ENCODE peak calls at places on chromosomes 11 and 22, in five cellular contexts. One of them, this sample, is unnamed.

GRCh38 chr22:42283288-42284229 is 13.1 kb upstream of the TCF20 start:
- DNase-seq in ovary: peak; percentile 44
- DNase-seq in tibial nerve: no peak
- DNase-seq in testis: no peak
- DNase-seq in Peyer's patch: no peak
- DNase-seq in this sample: peak; percentile 14

GRCh38 chr11:62602141-62603071 is 741 bp upstream of the MTA2 start:
- DNase-seq in Peyer's patch: peak; percentile 77
- DNase-seq in ovary: peak; percentile 79
- DNase-seq in tibial nerve: peak; percentile 62
- DNase-seq in testis: peak; percentile 85
- DNase-seq in this sample: peak; percentile 69

GRCh38 chr11:2178906-2179494 is 7.4 kb upstream of the TH start:
- DNase-seq in tibial nerve: no peak
- DNase-seq in ovary: no peak
- DNase-seq in testis: no peak
- DNase-seq in Peyer's patch: no peak
- DNase-seq in this sample: no peak

GRCh38 chr22:31973739-31974138 is 29.4 kb downstream of the YWHAH start:
- DNase-seq in ovary: no peak
- DNase-seq in testis: peak; percentile 44
- DNase-seq in Peyer's patch: peak; percentile 90
- DNase-seq in tibial nerve: no peak
- DNase-seq in this sample: no peak

GRCh38 chr22:30574095-30574981 is at the start of gene GAL3ST1:
- DNase-seq in tibial nerve: no peak
- DNase-seq in ovary: no peak
- DNase-seq in Peyer's patch: peak; percentile 72
- DNase-seq in testis: no peak
- DNase-seq in this sample: no peak

GRCh38 chr22:37345863-37346514 is 63.7 kb downstream of the CYTH4 start:
- DNase-seq in tibial nerve: peak; percentile 23
- DNase-seq in ovary: peak; percentile 81
- DNase-seq in Peyer's patch: no peak
- DNase-seq in testis: peak; percentile 42
- DNase-seq in this sample: peak; percentile 10

GRCh38 chr22:23278883-23279675 is 98.8 kb downstream of the BCR start:
- DNase-seq in ovary: no peak
- DNase-seq in testis: peak; percentile 80
- DNase-seq in Peyer's patch: peak; percentile 61
- DNase-seq in tibial nerve: no peak
- DNase-seq in this sample: no peak

GRCh38 chr11:126444072-126444471 is 88.6 kb downstream of the ST3GAL4 start:
- DNase-seq in tibial nerve: no peak
- DNase-seq in Peyer's patch: no peak
- DNase-seq in ovary: no peak
- DNase-seq in testis: no peak
- DNase-seq in this sample: no peak

GRCh38 chr22:46007003-46007847 is 30.3 kb upstream of the WNT7B start:
- DNase-seq in ovary: peak; percentile 75
- DNase-seq in tibial nerve: no peak
- DNase-seq in Peyer's patch: peak; percentile 70
- DNase-seq in testis: peak; percentile 50
- DNase-seq in this sample: peak; percentile 74
- H3K4me1 ChIP-seq in ovary: peaks cover 18% of the 10 kb centered on the region
- H3K4me1 ChIP-seq in tibial nerve: peaks cover 60% of the 10 kb centered on the region
- H3K4me1 ChIP-seq in Peyer's patch: peaks cover 28% of the 10 kb centered on the region
- H3K4me1 ChIP-seq in testis: peaks cover 44% of the 10 kb centered on the region
- H3K4me1 ChIP-seq in this sample: peaks cover 37% of the 10 kb centered on the region

GRCh38 chr11:68495330-68495729 is 34.8 kb downstream of the PPP6R3 start:
- DNase-seq in Peyer's patch: no peak
- DNase-seq in ovary: no peak
- DNase-seq in testis: no peak
- DNase-seq in tibial nerve: no peak
- DNase-seq in this sample: no peak
- H3K27ac ChIP-seq in Peyer's patch: no peak overlapping the region
- H3K27ac ChIP-seq in ovary: no peak overlapping the region
- H3K27ac ChIP-seq in testis: no peak overlapping the region
- H3K27ac ChIP-seq in tibial nerve: no peak overlapping the region
- H3K27ac ChIP-seq in this sample: no peak overlapping the region

GRCh38 chr22:20532256-20532993 is 25.0 kb downstream of the MED15 start:
- DNase-seq in Peyer's patch: no peak
- DNase-seq in ovary: no peak
- DNase-seq in tibial nerve: no peak
- DNase-seq in testis: no peak
- DNase-seq in this sample: no peak

GRCh38 chr22:20530368-20531153 is 23.2 kb downstream of the MED15 start:
- DNase-seq in Peyer's patch: peak; percentile 70
- DNase-seq in tibial nerve: no peak
- DNase-seq in testis: no peak
- DNase-seq in ovary: no peak
- DNase-seq in this sample: peak; percentile 86

GRCh38 chr22:20533095-20533878 is 25.9 kb downstream of the MED15 start:
- DNase-seq in Peyer's patch: no peak
- DNase-seq in tibial nerve: no peak
- DNase-seq in ovary: no peak
- DNase-seq in testis: no peak
- DNase-seq in this sample: no peak

GRCh38 chr22:20531154-20531403 is 23.7 kb downstream of the MED15 start:
- DNase-seq in ovary: no peak
- DNase-seq in testis: no peak
- DNase-seq in tibial nerve: no peak
- DNase-seq in Peyer's patch: no peak
- DNase-seq in this sample: no peak

DNA sequence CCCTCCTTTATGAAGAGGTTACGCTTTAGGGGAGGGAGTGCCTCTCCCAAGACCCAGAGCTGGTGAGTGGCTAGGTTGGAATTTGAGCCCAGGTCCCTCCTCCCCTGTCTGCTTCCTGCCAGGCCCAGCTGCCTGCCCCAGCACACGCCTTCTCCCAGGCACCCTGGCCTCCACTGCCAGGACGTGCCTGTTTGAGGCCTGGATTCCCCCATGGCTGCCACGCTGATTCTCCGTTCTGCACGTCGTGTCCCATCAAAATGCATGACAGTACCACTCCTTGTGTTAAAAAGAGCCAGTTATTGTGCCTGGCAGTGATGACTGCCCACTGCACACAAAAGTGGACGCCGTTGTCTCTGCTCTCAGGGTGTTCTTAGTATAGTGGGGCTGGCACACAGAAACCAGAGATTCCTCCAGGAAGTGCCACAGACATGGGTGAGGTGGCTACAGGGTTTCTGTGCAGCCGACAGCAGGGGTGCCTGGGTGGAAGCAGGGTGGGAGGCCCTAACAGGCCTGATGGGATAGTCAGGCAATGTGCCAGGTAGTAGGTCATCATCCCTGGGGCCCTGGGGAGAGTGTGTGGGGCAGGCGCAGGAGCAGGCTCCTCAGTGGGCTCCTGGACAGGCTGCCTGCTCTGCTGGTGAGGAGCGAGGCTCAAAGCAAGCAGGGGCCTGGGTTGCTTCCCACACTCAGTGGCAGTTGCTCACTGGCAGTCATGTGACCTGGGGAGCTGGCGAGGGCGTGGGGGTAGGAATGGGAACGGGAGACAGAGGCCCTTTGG is 24.2 kb downstream of the MED15 start:
- DNase-seq in testis: peak; percentile 69
- DNase-seq in Peyer's patch: peak; percentile 70
- DNase-seq in ovary: no peak
- DNase-seq in tibial nerve: no peak
- DNase-seq in this sample: no peak
- TF ChIP-seq POLR2A in testis: no peak
- TF ChIP-seq POLR2A in Peyer's patch: no peak
- TF ChIP-seq POLR2A in ovary: no peak
- TF ChIP-seq POLR2A in tibial nerve: no peak
- TF ChIP-seq POLR2A in this sample: no peak

GRCh38 chr11:117218133-117218915 is 13.5 kb downstream of the PCSK7 start:
- DNase-seq in testis: peak; percentile 35
- DNase-seq in tibial nerve: no peak
- DNase-seq in ovary: peak; percentile 65
- DNase-seq in Peyer's patch: no peak
- DNase-seq in this sample: peak; percentile 50

GRCh38 chr11:117219455-117219854 is 12.4 kb downstream of the PCSK7 start:
- DNase-seq in testis: no peak
- DNase-seq in tibial nerve: no peak
- DNase-seq in ovary: peak; percentile 27
- DNase-seq in Peyer's patch: no peak
- DNase-seq in this sample: no peak

GRCh38 chr11:117219995-117220394 is 11.9 kb downstream of the PCSK7 start:
- DNase-seq in tibial nerve: no peak
- DNase-seq in testis: no peak
- DNase-seq in Peyer's patch: no peak
- DNase-seq in ovary: no peak
- DNase-seq in this sample: no peak

GRCh38 chr11:117217685-117218084 is 14.2 kb downstream of the PCSK7 start:
- DNase-seq in tibial nerve: no peak
- DNase-seq in Peyer's patch: no peak
- DNase-seq in ovary: peak; percentile 24
- DNase-seq in testis: no peak
- DNase-seq in this sample: no peak

DNA sequence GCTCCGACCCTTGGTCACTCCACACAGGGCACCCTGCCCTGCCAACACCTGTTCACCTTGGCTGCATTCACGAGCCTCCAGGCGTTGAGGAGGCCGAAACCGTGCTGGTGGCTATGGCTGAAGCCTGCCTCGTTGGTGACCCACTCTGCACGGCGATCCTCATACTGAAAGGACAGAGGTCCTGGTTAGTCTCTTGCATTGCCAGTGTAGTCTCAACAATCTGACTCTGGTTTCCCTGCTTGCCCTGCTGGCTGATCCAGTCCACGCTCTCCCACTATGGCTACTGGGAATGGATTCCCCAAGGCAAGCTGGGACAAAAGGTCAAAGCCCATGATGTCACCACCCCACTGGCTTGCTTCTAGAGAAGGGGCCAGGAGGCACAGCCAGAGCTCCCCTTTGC is 12.9 kb downstream of the PCSK7 start:
- DNase-seq in tibial nerve: no peak
- DNase-seq in Peyer's patch: no peak
- DNase-seq in testis: no peak
- DNase-seq in ovary: peak; percentile 40
- DNase-seq in this sample: no peak
- H3K4me1 ChIP-seq in tibial nerve: peaks cover 82% of the 10 kb centered on the region
- H3K4me1 ChIP-seq in Peyer's patch: peaks cover 51% of the 10 kb centered on the region
- H3K4me1 ChIP-seq in testis: peaks cover 50% of the 10 kb centered on the region
- H3K4me1 ChIP-seq in ovary: peaks cover 44% of the 10 kb centered on the region
- H3K4me1 ChIP-seq in this sample: peaks cover 43% of the 10 kb centered on the region

GRCh38 chr22:46074771-46075551 is 75.4 kb upstream of the PPARA start:
- DNase-seq in ovary: no peak
- DNase-seq in tibial nerve: no peak
- DNase-seq in testis: peak; percentile 23
- DNase-seq in Peyer's patch: peak; percentile 55
- DNase-seq in this sample: no peak
- H3K27ac ChIP-seq in ovary: peak overlapping the region; percentile 94
- H3K27ac ChIP-seq in tibial nerve: peak overlapping the region; percentile 99
- H3K27ac ChIP-seq in testis: peak overlapping the region; percentile 97
- H3K27ac ChIP-seq in Peyer's patch: peak overlapping the region; percentile 100
- H3K27ac ChIP-seq in this sample: peak overlapping the region; percentile 80

GRCh38 chr11:129930743-129931142 is 35.4 kb upstream of the NFRKB start:
- DNase-seq in ovary: no peak
- DNase-seq in tibial nerve: no peak
- DNase-seq in Peyer's patch: no peak
- DNase-seq in testis: no peak
- DNase-seq in this sample: no peak
- TF ChIP-seq POLR2A in ovary: no peak
- TF ChIP-seq POLR2A in tibial nerve: no peak
- TF ChIP-seq POLR2A in Peyer's patch: no peak
- TF ChIP-seq POLR2A in testis: no peak
- TF ChIP-seq POLR2A in this sample: no peak

DNA sequence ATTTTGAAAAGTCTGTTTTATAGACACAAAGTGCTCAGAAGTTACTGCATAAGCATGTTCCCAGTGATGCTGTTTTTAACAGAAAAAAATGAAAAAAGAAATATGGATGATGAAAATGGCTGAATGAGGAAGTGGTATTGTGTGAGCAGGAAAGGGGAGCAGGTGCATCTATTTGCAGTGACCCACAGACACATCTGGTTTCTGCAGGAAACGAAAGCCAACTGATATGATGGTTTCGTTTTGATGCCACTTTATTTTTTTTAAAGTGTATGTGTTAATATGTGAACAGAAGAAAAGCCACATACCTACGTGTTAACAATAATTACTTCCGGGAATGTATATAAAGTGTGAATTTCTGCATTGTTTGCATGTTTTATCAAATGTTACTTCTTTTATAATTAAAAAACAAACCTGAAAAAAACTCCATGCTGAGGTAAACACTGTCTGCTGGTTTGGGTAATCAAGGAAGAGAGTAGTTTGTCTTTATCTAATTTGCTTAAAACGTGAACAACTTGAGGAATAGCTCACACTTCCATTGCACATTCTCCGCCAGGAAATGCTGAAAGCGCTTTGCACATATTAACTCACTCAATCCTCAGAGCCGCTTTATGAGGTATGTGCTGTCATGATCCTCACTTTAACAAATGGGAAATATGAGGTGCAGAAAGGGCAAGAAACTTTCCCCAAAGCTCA is 1335.9 kb downstream of the TBC1D22A start:
- DNase-seq in tibial nerve: no peak
- DNase-seq in ovary: no peak
- DNase-seq in Peyer's patch: peak; percentile 55
- DNase-seq in testis: no peak
- DNase-seq in this sample: no peak
- H3K4me1 ChIP-seq in tibial nerve: no peaks in the 10 kb centered on the region
- H3K4me1 ChIP-seq in ovary: no peaks in the 10 kb centered on the region
- H3K4me1 ChIP-seq in Peyer's patch: no peaks in the 10 kb centered on the region
- H3K4me1 ChIP-seq in testis: no peaks in the 10 kb centered on the region
- H3K4me1 ChIP-seq in this sample: no peaks in the 10 kb centered on the region

DNA sequence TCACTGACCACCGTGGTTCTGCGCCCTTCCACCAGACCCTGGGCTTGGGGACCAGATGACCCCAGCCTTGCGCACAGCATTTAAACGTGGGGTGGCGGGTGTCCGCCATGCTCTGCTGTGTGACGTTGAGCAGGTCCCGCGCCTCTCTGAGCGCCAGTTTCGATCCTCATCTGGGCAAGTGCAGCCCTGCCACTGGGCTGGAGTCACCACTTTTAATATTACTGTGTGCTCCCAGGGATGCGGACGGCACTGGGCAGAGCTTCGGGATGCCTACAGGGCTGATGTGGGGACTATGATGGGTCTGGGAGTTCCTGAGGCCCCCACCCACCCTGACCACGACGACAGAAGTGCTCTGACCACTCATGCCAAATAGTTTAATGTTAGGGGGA is 1.2 kb upstream of the NUDT8 start:
- DNase-seq in tibial nerve: no peak
- DNase-seq in Peyer's patch: peak; percentile 54
- DNase-seq in ovary: no peak
- DNase-seq in testis: no peak
- DNase-seq in this sample: no peak
- H3K27ac ChIP-seq in tibial nerve: peak overlapping the region; percentile 97
- H3K27ac ChIP-seq in Peyer's patch: peak overlapping the region; percentile 100
- H3K27ac ChIP-seq in ovary: peak overlapping the region; percentile 79
- H3K27ac ChIP-seq in testis: peak overlapping the region; percentile 91
- H3K27ac ChIP-seq in this sample: peak overlapping the region; percentile 60

This sample was measured in adrenal gland.